ENCODE peak calls at places on chromosomes 4 and X, in five cellular contexts. One of them, this sample, is unnamed.

GRCh38 chr4:107736924-107737448 is 17.0 kb upstream of the PAPSS1 start:
- DNase-seq in HS-27A: no peak
- DNase-seq in T-helper 1 cell: peak; percentile 28
- DNase-seq in activated CD8-positive, alpha-beta memory T cell treated with anti-CD3 and anti-CD28 coated beads for 48 hours: no peak
- DNase-seq in ELF-1: peak; percentile 64
- DNase-seq in this sample: peak; percentile 69

GRCh38 chr4:110480741-110481271 is 4.9 kb downstream of the ENPEP start:
- DNase-seq in HS-27A: no peak
- DNase-seq in T-helper 1 cell: no peak
- DNase-seq in activated CD8-positive, alpha-beta memory T cell treated with anti-CD3 and anti-CD28 coated beads for 48 hours: no peak
- DNase-seq in ELF-1: no peak
- DNase-seq in this sample: no peak

GRCh38 chr4:81397635-81398034 is 74.1 kb downstream of the RASGEF1B start:
- DNase-seq in HS-27A: no peak
- DNase-seq in T-helper 1 cell: no peak
- DNase-seq in activated CD8-positive, alpha-beta memory T cell treated with anti-CD3 and anti-CD28 coated beads for 48 hours: no peak
- DNase-seq in ELF-1: no peak
- DNase-seq in this sample: no peak

GRCh38 chrX:71815121-71815905 is 52.2 kb downstream of the CXorf49B start:
- DNase-seq in HS-27A: no peak
- DNase-seq in T-helper 1 cell: no peak
- DNase-seq in activated CD8-positive, alpha-beta memory T cell treated with anti-CD3 and anti-CD28 coated beads for 48 hours: no peak
- DNase-seq in ELF-1: no peak
- DNase-seq in this sample: no peak

GRCh38 chr4:87005690-87006461 is 71.1 kb downstream of the AFF1 start:
- DNase-seq in HS-27A: no peak
- DNase-seq in T-helper 1 cell: no peak
- DNase-seq in activated CD8-positive, alpha-beta memory T cell treated with anti-CD3 and anti-CD28 coated beads for 48 hours: no peak
- DNase-seq in ELF-1: no peak
- DNase-seq in this sample: no peak

GRCh38 chrX:101229155-101229554 is 9.6 kb downstream of the DRP2 start:
- DNase-seq in HS-27A: peak; percentile 46
- DNase-seq in T-helper 1 cell: no peak
- DNase-seq in activated CD8-positive, alpha-beta memory T cell treated with anti-CD3 and anti-CD28 coated beads for 48 hours: no peak
- DNase-seq in ELF-1: no peak
- DNase-seq in this sample: no peak

GRCh38 chr4:69239092-69239491 is 24.5 kb upstream of the UGT2B11 start:
- DNase-seq in HS-27A: no peak
- DNase-seq in T-helper 1 cell: no peak
- DNase-seq in activated CD8-positive, alpha-beta memory T cell treated with anti-CD3 and anti-CD28 coated beads for 48 hours: no peak
- DNase-seq in ELF-1: no peak
- DNase-seq in this sample: no peak

GRCh38 chr4:80393246-80393969 is 57.9 kb downstream of the CFAP299 start:
- DNase-seq in HS-27A: peak; percentile 40
- DNase-seq in T-helper 1 cell: no peak
- DNase-seq in activated CD8-positive, alpha-beta memory T cell treated with anti-CD3 and anti-CD28 coated beads for 48 hours: no peak
- DNase-seq in ELF-1: no peak
- DNase-seq in this sample: no peak

GRCh38 chrX:12702509-12703091 is 88.6 kb upstream of the PRPS2 start:
- DNase-seq in HS-27A: no peak
- DNase-seq in T-helper 1 cell: no peak
- DNase-seq in activated CD8-positive, alpha-beta memory T cell treated with anti-CD3 and anti-CD28 coated beads for 48 hours: no peak
- DNase-seq in ELF-1: peak; percentile 27
- DNase-seq in this sample: peak; percentile 1

GRCh38 chrX:98407526-98408049 is 1523.9 kb downstream of the RPA4 start:
- DNase-seq in HS-27A: no peak
- DNase-seq in T-helper 1 cell: no peak
- DNase-seq in activated CD8-positive, alpha-beta memory T cell treated with anti-CD3 and anti-CD28 coated beads for 48 hours: no peak
- DNase-seq in ELF-1: no peak
- DNase-seq in this sample: no peak

GRCh38 chrX:120753413-120754251 is 122.0 kb downstream of the CT47B1 start:
- DNase-seq in HS-27A: no peak
- DNase-seq in T-helper 1 cell: no peak
- DNase-seq in activated CD8-positive, alpha-beta memory T cell treated with anti-CD3 and anti-CD28 coated beads for 48 hours: no peak
- DNase-seq in ELF-1: no peak
- DNase-seq in this sample: no peak

GRCh38 chrX:148498067-148498466 is 2.4 kb upstream of the AFF2 start:
- DNase-seq in HS-27A: no peak
- DNase-seq in T-helper 1 cell: no peak
- DNase-seq in activated CD8-positive, alpha-beta memory T cell treated with anti-CD3 and anti-CD28 coated beads for 48 hours: no peak
- DNase-seq in ELF-1: peak; percentile 30
- DNase-seq in this sample: no peak

GRCh38 chr4:155599102-155599501 is 67.5 kb upstream of the GUCY1A1 start:
- DNase-seq in HS-27A: no peak
- DNase-seq in T-helper 1 cell: no peak
- DNase-seq in activated CD8-positive, alpha-beta memory T cell treated with anti-CD3 and anti-CD28 coated beads for 48 hours: no peak
- DNase-seq in ELF-1: no peak
- DNase-seq in this sample: no peak

GRCh38 chr4:1991596-1992434 is 17.0 kb downstream of the NELFA start:
- DNase-seq in HS-27A: no peak
- DNase-seq in T-helper 1 cell: no peak
- DNase-seq in activated CD8-positive, alpha-beta memory T cell treated with anti-CD3 and anti-CD28 coated beads for 48 hours: no peak
- DNase-seq in ELF-1: no peak
- DNase-seq in this sample: no peak

GRCh38 chrX:13001961-13002671 is 27.2 kb downstream of the TMSB4X start:
- DNase-seq in HS-27A: no peak
- DNase-seq in T-helper 1 cell: no peak
- DNase-seq in activated CD8-positive, alpha-beta memory T cell treated with anti-CD3 and anti-CD28 coated beads for 48 hours: no peak
- DNase-seq in ELF-1: no peak
- DNase-seq in this sample: no peak

GRCh38 chrX:74535211-74535621 is 79.2 kb downstream of the RLIM start:
- DNase-seq in HS-27A: no peak
- DNase-seq in T-helper 1 cell: no peak
- DNase-seq in activated CD8-positive, alpha-beta memory T cell treated with anti-CD3 and anti-CD28 coated beads for 48 hours: no peak
- DNase-seq in ELF-1: peak; percentile 80
- DNase-seq in this sample: peak; percentile 16